ENCODE peak calls at places on chromosomes 11 and 22, in six cellular contexts. One of them, this sample, is unnamed.

GRCh38 chr22:24323233-24323632 is 52.6 kb downstream of the SPECC1L start:
- DNase-seq in cardiac muscle cell: no peak
- DNase-seq in progenitor cell of endocrine pancreas: no peak
- DNase-seq in IMR-90: no peak
- DNase-seq in Panc1: no peak
- DNase-seq in foreskin fibroblast: no peak
- DNase-seq in this sample: no peak

GRCh38 chr11:39745401-39745800 is 1714.1 kb downstream of the LRRC4C start:
- DNase-seq in progenitor cell of endocrine pancreas: no peak
- DNase-seq in foreskin fibroblast: no peak
- DNase-seq in Panc1: no peak
- DNase-seq in cardiac muscle cell: no peak
- DNase-seq in IMR-90: no peak
- DNase-seq in this sample: peak; percentile 39

GRCh38 chr11:394858-395655 is 1.0 kb downstream of the PKP3 start:
- DNase-seq in cardiac muscle cell: no peak
- DNase-seq in Panc1: no peak
- DNase-seq in IMR-90: no peak
- DNase-seq in progenitor cell of endocrine pancreas: no peak
- DNase-seq in foreskin fibroblast: no peak
- DNase-seq in this sample: no peak

GRCh38 chr11:46719048-46719542 is at the start of gene F2:
- DNase-seq in progenitor cell of endocrine pancreas: no peak
- DNase-seq in IMR-90: no peak
- DNase-seq in Panc1: no peak
- DNase-seq in cardiac muscle cell: no peak
- DNase-seq in foreskin fibroblast: no peak
- DNase-seq in this sample: peak; percentile 83

GRCh38 chr11:10908215-10908990 is 50.5 kb upstream of the ZBED5 start:
- DNase-seq in progenitor cell of endocrine pancreas: no peak
- DNase-seq in IMR-90: peak; percentile 93
- DNase-seq in Panc1: no peak
- DNase-seq in cardiac muscle cell: no peak
- DNase-seq in foreskin fibroblast: peak; percentile 91
- DNase-seq in this sample: no peak

GRCh38 chr11:117878314-117878938 is 2.0 kb upstream of the FXYD6 start:
- DNase-seq in IMR-90: no peak
- DNase-seq in Panc1: no peak
- DNase-seq in cardiac muscle cell: no peak
- DNase-seq in foreskin fibroblast: no peak
- DNase-seq in progenitor cell of endocrine pancreas: no peak
- DNase-seq in this sample: peak; percentile 33

GRCh38 chr11:124882339-124883071 is 15.2 kb downstream of the ROBO4 start:
- DNase-seq in progenitor cell of endocrine pancreas: no peak
- DNase-seq in cardiac muscle cell: no peak
- DNase-seq in IMR-90: no peak
- DNase-seq in Panc1: no peak
- DNase-seq in foreskin fibroblast: no peak
- DNase-seq in this sample: peak; percentile 58

GRCh38 chr11:121321614-121322243 is 29.2 kb downstream of the SC5D start:
- DNase-seq in IMR-90: peak; percentile 1
- DNase-seq in Panc1: peak; percentile 28
- DNase-seq in progenitor cell of endocrine pancreas: no peak
- DNase-seq in foreskin fibroblast: peak; percentile 48
- DNase-seq in cardiac muscle cell: peak; percentile 24
- DNase-seq in this sample: no peak

GRCh38 chr22:20760084-20760483 is 13.8 kb upstream of the SERPIND1 start:
- DNase-seq in cardiac muscle cell: no peak
- DNase-seq in progenitor cell of endocrine pancreas: no peak
- DNase-seq in Panc1: no peak
- DNase-seq in foreskin fibroblast: no peak
- DNase-seq in IMR-90: no peak
- DNase-seq in this sample: no peak

GRCh38 chr22:20762233-20762796 is 11.6 kb upstream of the SERPIND1 start:
- DNase-seq in Panc1: no peak
- DNase-seq in cardiac muscle cell: no peak
- DNase-seq in IMR-90: no peak
- DNase-seq in progenitor cell of endocrine pancreas: no peak
- DNase-seq in foreskin fibroblast: no peak
- DNase-seq in this sample: no peak

GRCh38 chr22:20761536-20761935 is 12.4 kb upstream of the SERPIND1 start:
- DNase-seq in foreskin fibroblast: peak; percentile 66
- DNase-seq in Panc1: no peak
- DNase-seq in progenitor cell of endocrine pancreas: no peak
- DNase-seq in IMR-90: peak; percentile 55
- DNase-seq in cardiac muscle cell: no peak
- DNase-seq in this sample: no peak

GRCh38 chr22:20756846-20757245 is 17.1 kb upstream of the SERPIND1 start:
- DNase-seq in Panc1: no peak
- DNase-seq in cardiac muscle cell: no peak
- DNase-seq in foreskin fibroblast: no peak
- DNase-seq in progenitor cell of endocrine pancreas: no peak
- DNase-seq in IMR-90: no peak
- DNase-seq in this sample: no peak

DNA sequence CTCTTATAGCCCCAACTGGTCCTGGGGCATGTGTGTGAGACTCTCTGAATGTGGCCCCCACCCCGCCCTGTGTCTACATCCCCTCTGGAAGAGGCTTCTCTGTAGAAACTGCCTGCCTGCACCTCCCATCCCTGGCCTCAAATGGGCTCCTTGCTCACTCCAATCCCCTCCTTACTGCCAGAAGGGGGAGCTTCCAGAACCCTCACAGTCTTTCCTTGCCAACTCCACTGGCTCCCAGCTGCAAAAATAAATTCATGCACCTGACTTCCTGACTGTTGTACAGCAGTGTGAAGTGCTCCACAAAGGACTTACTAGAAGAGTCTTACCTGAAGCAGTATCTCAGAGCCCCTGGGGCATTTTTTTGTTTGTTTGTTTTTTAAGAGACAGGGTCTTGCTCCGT is 15.2 kb upstream of the SERPIND1 start:
- DNase-seq in IMR-90: no peak
- DNase-seq in cardiac muscle cell: no peak
- DNase-seq in progenitor cell of endocrine pancreas: no peak
- DNase-seq in Panc1: no peak
- DNase-seq in foreskin fibroblast: no peak
- DNase-seq in this sample: no peak
- TF ChIP-seq CTCF in IMR-90: no peak
- TF ChIP-seq CTCF in cardiac muscle cell: peak; percentile 26
- TF ChIP-seq CTCF in progenitor cell of endocrine pancreas: no peak
- TF ChIP-seq CTCF in Panc1: no peak
- TF ChIP-seq CTCF in foreskin fibroblast: no peak
- TF ChIP-seq CTCF in this sample: no peak

GRCh38 chr22:31618471-31619176 is 43.4 kb downstream of the PISD start:
- DNase-seq in Panc1: no peak
- DNase-seq in IMR-90: no peak
- DNase-seq in foreskin fibroblast: no peak
- DNase-seq in cardiac muscle cell: no peak
- DNase-seq in progenitor cell of endocrine pancreas: no peak
- DNase-seq in this sample: no peak
- TF ChIP-seq CTCF in Panc1: no peak
- TF ChIP-seq CTCF in IMR-90: no peak
- TF ChIP-seq CTCF in foreskin fibroblast: no peak
- TF ChIP-seq CTCF in cardiac muscle cell: no peak
- TF ChIP-seq CTCF in progenitor cell of endocrine pancreas: no peak
- TF ChIP-seq CTCF in this sample: no peak

DNA sequence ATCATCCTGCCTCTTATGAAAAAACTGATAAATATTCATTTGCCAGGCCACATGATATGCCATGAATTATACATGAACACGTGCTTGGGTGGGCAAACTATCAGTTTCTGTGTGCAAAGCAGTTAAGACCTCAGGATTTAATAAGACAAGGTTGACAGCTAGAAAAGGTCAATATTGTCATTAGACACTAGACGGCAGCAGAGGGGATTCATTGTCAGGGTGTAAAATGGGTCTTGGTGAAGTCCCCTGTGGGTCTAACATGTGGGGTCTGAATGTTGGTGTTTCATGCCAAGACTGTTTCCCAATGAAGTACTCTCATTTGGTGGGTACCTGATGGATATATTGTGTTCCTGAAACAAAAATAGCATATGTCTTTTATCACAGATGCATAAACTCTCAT is 111.9 kb downstream of the MYO18B start:
- DNase-seq in foreskin fibroblast: no peak
- DNase-seq in progenitor cell of endocrine pancreas: no peak
- DNase-seq in Panc1: no peak
- DNase-seq in cardiac muscle cell: no peak
- DNase-seq in IMR-90: no peak
- DNase-seq in this sample: no peak
- TF ChIP-seq CTCF in foreskin fibroblast: no peak
- TF ChIP-seq CTCF in progenitor cell of endocrine pancreas: peak; percentile 35
- TF ChIP-seq CTCF in Panc1: peak; percentile 61
- TF ChIP-seq CTCF in cardiac muscle cell: no peak
- TF ChIP-seq CTCF in IMR-90: no peak
- TF ChIP-seq CTCF in this sample: peak; percentile 16

DNA sequence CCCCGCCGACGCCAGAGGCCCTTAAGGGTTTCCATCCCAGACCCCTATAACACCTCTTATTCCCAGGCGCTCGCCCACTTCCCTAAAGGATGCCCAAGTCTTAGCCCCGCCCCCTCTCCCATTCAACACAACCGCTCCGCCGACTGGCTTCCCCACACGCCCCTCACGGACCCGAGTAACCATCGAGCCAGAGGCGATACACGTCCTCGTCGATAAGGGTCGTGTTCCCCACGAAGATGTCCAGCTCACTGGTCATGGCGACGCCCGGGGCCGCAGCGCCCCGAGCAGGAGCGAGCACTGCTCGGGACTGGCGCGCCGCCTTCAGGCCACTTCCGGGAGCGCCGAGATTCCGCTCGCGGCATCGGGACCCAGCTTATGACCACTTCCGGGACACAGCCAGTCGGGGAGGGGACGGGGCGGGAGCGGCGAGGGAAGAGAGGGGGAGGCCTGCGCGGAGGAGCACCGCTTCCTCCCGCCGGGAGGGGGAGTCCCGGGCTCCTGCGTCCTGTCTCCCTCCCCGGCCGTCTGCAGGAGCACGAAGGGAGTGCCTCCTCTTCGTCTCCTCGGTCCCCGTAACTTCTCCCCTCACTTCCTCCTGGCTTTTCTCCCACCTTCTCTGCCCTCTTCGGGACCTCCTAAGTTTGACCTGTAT is at the start of gene FIBP:
- DNase-seq in progenitor cell of endocrine pancreas: peak; percentile 98
- DNase-seq in IMR-90: peak; percentile 96
- DNase-seq in cardiac muscle cell: peak; percentile 97
- DNase-seq in foreskin fibroblast: peak; percentile 99
- DNase-seq in Panc1: no peak
- DNase-seq in this sample: peak; percentile 98
- TF ChIP-seq CTCF in progenitor cell of endocrine pancreas: peak; percentile 71
- TF ChIP-seq CTCF in IMR-90: peak; percentile 83
- TF ChIP-seq CTCF in cardiac muscle cell: peak; percentile 78
- TF ChIP-seq CTCF in foreskin fibroblast: peak; percentile 86
- TF ChIP-seq CTCF in Panc1: peak; percentile 99
- TF ChIP-seq CTCF in this sample: peak; percentile 93

GRCh38 chr22:28052818-28053217 is 133.8 kb upstream of the PITPNB start:
- DNase-seq in IMR-90: no peak
- DNase-seq in progenitor cell of endocrine pancreas: no peak
- DNase-seq in cardiac muscle cell: no peak
- DNase-seq in Panc1: no peak
- DNase-seq in foreskin fibroblast: no peak
- DNase-seq in this sample: no peak
- TF ChIP-seq CTCF in IMR-90: no peak
- TF ChIP-seq CTCF in progenitor cell of endocrine pancreas: no peak
- TF ChIP-seq CTCF in cardiac muscle cell: no peak
- TF ChIP-seq CTCF in Panc1: no peak
- TF ChIP-seq CTCF in foreskin fibroblast: no peak
- TF ChIP-seq CTCF in this sample: no peak

GRCh38 chr22:46844606-46845210 is 82.3 kb downstream of the TBC1D22A start:
- DNase-seq in foreskin fibroblast: no peak
- DNase-seq in Panc1: no peak
- DNase-seq in progenitor cell of endocrine pancreas: no peak
- DNase-seq in cardiac muscle cell: no peak
- DNase-seq in IMR-90: no peak
- DNase-seq in this sample: no peak

GRCh38 chr22:46843691-46844297 is 81.3 kb downstream of the TBC1D22A start:
- DNase-seq in cardiac muscle cell: no peak
- DNase-seq in Panc1: no peak
- DNase-seq in foreskin fibroblast: peak; percentile 79
- DNase-seq in IMR-90: peak; percentile 45
- DNase-seq in progenitor cell of endocrine pancreas: no peak
- DNase-seq in this sample: no peak

GRCh38 chr22:46846832-46847355 is 84.4 kb downstream of the TBC1D22A start:
- DNase-seq in Panc1: no peak
- DNase-seq in foreskin fibroblast: no peak
- DNase-seq in IMR-90: no peak
- DNase-seq in progenitor cell of endocrine pancreas: no peak
- DNase-seq in cardiac muscle cell: no peak
- DNase-seq in this sample: no peak

GRCh38 chr22:46846154-46846831 is 83.8 kb downstream of the TBC1D22A start:
- DNase-seq in progenitor cell of endocrine pancreas: no peak
- DNase-seq in foreskin fibroblast: peak; percentile 17
- DNase-seq in Panc1: no peak
- DNase-seq in cardiac muscle cell: no peak
- DNase-seq in IMR-90: peak; percentile 19
- DNase-seq in this sample: no peak

DNA sequence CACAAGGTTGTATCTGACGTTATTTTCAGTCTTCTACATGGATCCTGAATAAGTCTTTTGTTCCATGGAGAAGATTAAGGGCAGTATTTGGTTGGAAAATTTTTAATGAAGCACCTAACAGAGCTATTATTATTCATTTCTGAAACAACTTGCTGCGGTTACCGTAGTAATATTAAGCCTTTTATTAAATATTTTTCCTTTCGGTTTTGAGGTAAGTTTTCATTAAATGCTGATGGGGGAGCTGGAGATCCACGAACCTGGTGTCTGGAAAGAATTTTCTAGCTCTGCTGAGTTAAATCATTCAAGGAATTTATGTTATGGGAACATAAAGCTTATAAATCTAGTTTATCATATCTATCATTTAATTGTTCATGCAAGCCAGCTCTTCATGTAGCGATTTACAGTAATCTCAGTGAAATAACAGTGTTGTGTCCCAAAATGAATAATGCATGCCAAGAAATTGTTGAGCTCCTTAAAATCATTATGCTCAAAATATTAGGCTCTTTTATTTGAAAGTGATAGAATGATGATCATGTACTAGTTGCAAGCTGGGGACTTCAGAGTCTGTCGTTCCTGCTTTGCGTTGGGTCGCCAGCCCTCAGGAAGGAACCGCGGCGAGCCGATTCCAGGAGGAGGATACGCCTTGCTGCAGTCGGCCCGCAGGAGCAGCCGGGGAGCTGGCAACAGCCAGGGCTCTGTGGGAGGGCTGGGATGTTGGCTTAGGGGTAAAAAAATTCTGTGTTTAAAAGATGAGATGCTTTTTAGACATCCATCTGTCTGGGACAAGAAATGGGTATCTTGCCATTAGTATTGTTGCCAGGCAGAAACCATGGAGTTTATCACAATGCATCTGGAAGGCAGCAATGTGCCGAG is 83.1 kb downstream of the TBC1D22A start:
- DNase-seq in Panc1: no peak
- DNase-seq in foreskin fibroblast: peak; percentile 71
- DNase-seq in progenitor cell of endocrine pancreas: no peak
- DNase-seq in cardiac muscle cell: no peak
- DNase-seq in IMR-90: peak; percentile 63
- DNase-seq in this sample: no peak
- TF ChIP-seq CTCF in Panc1: no peak
- TF ChIP-seq CTCF in foreskin fibroblast: peak; percentile 32
- TF ChIP-seq CTCF in progenitor cell of endocrine pancreas: peak; percentile 50
- TF ChIP-seq CTCF in cardiac muscle cell: peak; percentile 57
- TF ChIP-seq CTCF in IMR-90: peak; percentile 80
- TF ChIP-seq CTCF in this sample: no peak